ENCODE peak calls at places on chromosome 10, in nine cellular contexts. E is GM03348, D is spleen, I is WTC11, Y is GM19239, Q is RCC 7860, M is hepatocyte, G is A549, K is kidney. X is an unnamed sample.

GRCh38 chr10:46284286-46285229 is 2.2 kb upstream of the ANTXRL start:
- DNase-seq in E (peak; percentile 94), D (peak; percentile 97), I (peak; percentile 75), Y (peak; percentile 93), Q (peak; percentile 72), M (peak; percentile 93), G (peak; percentile 89), K (peak; percentile 93), X (peak; percentile 85)

GRCh38 chr10:8130973-8131911 is 76.8 kb downstream of the GATA3 start:
- DNase-seq in E (no peak), D (no peak), I (no peak), Y (no peak), Q (peak; percentile 88), M (no peak), G (peak; percentile 17), K (no peak), X (peak; percentile 7)

GRCh38 chr10:27285093-27285492 is 44.5 kb upstream of the ACBD5 start:
- DNase-seq in E (peak; percentile 7), D (no peak), I (peak; percentile 16), Y (no peak), Q (no peak), M (peak; percentile 26), G (peak; percentile 44), K (no peak), X (no peak)

GRCh38 chr10:133314911-133315310 is 6.2 kb downstream of the ZNF511 start:
- DNase-seq in E (no peak), D (no peak), I (no peak), Y (no peak), Q (no peak), M (no peak), G (no peak), K (peak; percentile 54), X (no peak)

GRCh38 chr10:125149278-125150047 is 10.9 kb downstream of the CTBP2 start:
- DNase-seq in E (peak; percentile 59), D (no peak), I (no peak), Y (no peak), Q (peak; percentile 69), M (peak; percentile 79), G (peak; percentile 60), K (peak; percentile 88), X (peak; percentile 70)

GRCh38 chr10:5818048-5818331 is 4.8 kb upstream of the GDI2 start:
- DNase-seq in E (no peak), D (no peak), I (no peak), Y (no peak), Q (no peak), M (no peak), G (no peak), K (no peak), X (no peak)

GRCh38 chr10:122992031-122992585 is 11.9 kb downstream of the PSTK start:
- DNase-seq in E (no peak), D (no peak), I (no peak), Y (no peak), Q (no peak), M (no peak), G (no peak), K (no peak), X (no peak)

GRCh38 chr10:92452313-92452712 is 121.6 kb downstream of the IDE start:
- DNase-seq in E (no peak), D (no peak), I (no peak), Y (no peak), Q (no peak), M (no peak), G (no peak), K (no peak), X (no peak)

GRCh38 chr10:103667390-103667789 is 173.9 kb downstream of the NEURL1 start:
- DNase-seq in E (peak; percentile 56), D (no peak), I (peak; percentile 29), Y (no peak), Q (no peak), M (no peak), G (no peak), K (no peak), X (no peak)

GRCh38 chr10:124493191-124493936 is 31.7 kb downstream of the LHPP start:
- DNase-seq in E (no peak), D (peak; percentile 53), I (no peak), Y (no peak), Q (no peak), M (no peak), G (no peak), K (no peak), X (no peak)

GRCh38 chr10:7314068-7314646 is 96.7 kb downstream of the SFMBT2 start:
- DNase-seq in E (no peak), D (no peak), I (no peak), Y (no peak), Q (peak; percentile 28), M (no peak), G (peak; percentile 38), K (no peak), X (no peak)